ENCODE peak calls at places on chromosomes 5 and 9, in four cellular contexts. U, A, W and E are unnamed samples.

GRCh38 chr5:73496984-73497457 is 1.2 kb upstream of the BTF3 start:
- DNase-seq in U (no peak), A (no peak), W (no peak), E (peak)

GRCh38 chr9:128637656-128638055 is 19.0 kb downstream of the DYNC2I2 start:
- DNase-seq in U (no peak), A (peak), W (no peak), E (no peak)

GRCh38 chr5:79464695-79465332 is 49.1 kb downstream of the HOMER1 start:
- DNase-seq in U (no peak), A (no peak), W (no peak), E (no peak)

GRCh38 chr5:55062039-55062779 is 38.2 kb downstream of the GZMK start:
- DNase-seq in U (peak), A (no peak), W (no peak), E (no peak)

GRCh38 chr5:36047375-36048160 is 19.1 kb downstream of the UGT3A2 start:
- DNase-seq in U (no peak), A (no peak), W (no peak), E (no peak)

GRCh38 chr5:176559683-176560082 is 10.5 kb downstream of the CDHR2 start:
- DNase-seq in U (no peak), A (no peak), W (no peak), E (no peak)

GRCh38 chr5:53200309-53200708 is 90.8 kb upstream of the MOCS2 start:
- DNase-seq in U (no peak), A (no peak), W (no peak), E (no peak)

GRCh38 chr5:146751781-146752401 is 126.7 kb downstream of the PPP2R2B start:
- DNase-seq in U (peak), A (no peak), W (no peak), E (no peak)

GRCh38 chr5:53340956-53341750 is 139.3 kb upstream of the FST start:
- DNase-seq in U (no peak), A (no peak), W (no peak), E (no peak)

GRCh38 chr5:60701317-60701988 is 1.5 kb upstream of the DEPDC1B start:
- DNase-seq in U (no peak), A (no peak), W (no peak), E (no peak)

GRCh38 chr5:82330921-82331320 is 52.8 kb upstream of the RPS23 start:
- DNase-seq in U (no peak), A (no peak), W (no peak), E (no peak)

GRCh38 chr5:82331557-82331956 is 53.4 kb upstream of the RPS23 start:
- DNase-seq in U (no peak), A (no peak), W (no peak), E (no peak)

GRCh38 chr5:82330506-82330905 is 52.4 kb upstream of the RPS23 start:
- DNase-seq in U (no peak), A (no peak), W (no peak), E (no peak)

GRCh38 chr5:82332889-82333619 is 54.9 kb upstream of the RPS23 start:
- DNase-seq in U (no peak), A (no peak), W (no peak), E (no peak)

GRCh38 chr5:82332064-82332855 is 54.1 kb upstream of the RPS23 start:
- DNase-seq in U (no peak), A (no peak), W (no peak), E (no peak)
- H3K4me3 ChIP-seq in U (no peak), A (no peak), W (no peak), E (no peak)

GRCh38 chr9:137614631-137615386 is 4.0 kb upstream of the EHMT1 start:
- DNase-seq in U (no peak), A (no peak), W (no peak), E (no peak)
- TF ChIP-seq CTCF in U (no peak), A (no peak), W (no peak), E (no peak)

DNA sequence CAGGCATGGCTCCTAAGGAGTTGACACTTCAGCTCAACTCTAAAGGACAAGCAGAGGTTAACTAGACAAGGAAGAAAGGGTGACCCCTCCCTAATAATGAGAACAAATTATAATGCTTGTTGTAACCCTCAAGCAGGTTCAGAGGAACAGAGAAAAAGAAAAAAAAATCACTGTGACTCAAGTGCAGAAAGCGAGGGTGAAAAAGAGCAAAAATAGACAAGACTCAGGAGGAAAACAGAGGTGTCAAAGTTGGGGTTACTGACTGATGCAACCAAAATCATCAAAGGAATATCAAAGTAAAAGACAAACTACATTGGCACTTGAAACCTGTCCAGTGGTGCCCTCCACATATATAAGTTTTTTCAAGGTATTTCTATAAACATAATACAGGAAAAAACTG is 28.4 kb downstream of the FBXW11 start:
- DNase-seq in U (no peak), A (no peak), W (no peak), E (no peak)
- H3K4me3 ChIP-seq in U (no peak), A (no peak), W (no peak), E (no peak)

GRCh38 chr9:126319651-126320050 is 7.0 kb upstream of the MVB12B start:
- DNase-seq in U (no peak), A (no peak), W (no peak), E (no peak)

GRCh38 chr9:126316085-126316655 is 10.5 kb upstream of the MVB12B start:
- DNase-seq in U (no peak), A (no peak), W (no peak), E (no peak)

GRCh38 chr9:126320158-126320922 is 6.3 kb upstream of the MVB12B start:
- DNase-seq in U (no peak), A (no peak), W (no peak), E (no peak)

GRCh38 chr9:126318858-126319257 is 7.8 kb upstream of the MVB12B start:
- DNase-seq in U (no peak), A (no peak), W (no peak), E (no peak)

DNA sequence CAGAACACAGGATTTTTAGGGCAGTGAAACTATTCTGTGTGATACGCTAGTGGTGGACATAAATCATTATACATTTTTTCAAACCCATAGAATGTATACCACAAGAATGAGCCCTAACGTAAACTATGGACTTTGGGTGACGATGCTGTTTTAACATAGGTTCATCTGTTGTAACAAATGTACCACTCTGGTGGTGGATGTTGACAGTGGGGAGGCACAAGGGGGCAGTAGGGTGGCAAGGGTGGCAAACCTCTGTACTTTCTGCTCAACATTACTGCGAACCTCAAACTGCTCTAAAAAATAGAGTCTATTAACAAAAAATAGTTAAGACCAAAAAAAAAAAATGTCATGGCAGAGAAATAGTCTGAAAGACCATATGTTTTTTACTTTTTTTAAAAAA is 9.1 kb upstream of the MVB12B start:
- DNase-seq in U (peak), A (no peak), W (no peak), E (no peak)
- TF ChIP-seq CTCF in U (peak), A (peak), W (peak), E (peak)

GRCh38 chr9:136192289-136193126 is 12.4 kb downstream of the LHX3 start:
- DNase-seq in U (no peak), A (no peak), W (no peak), E (no peak)
- H3K4me3 ChIP-seq in U (no peak), A (no peak), W (no peak), E (no peak)